ENCODE peak calls at places on chromosomes 2 and 18, in eight cellular contexts. O is effector CD8-positive, alpha-beta T cell; T is NCI-H2081; X is amygdala; B is SIG-M5; U is kidney glomerular epithelial cell; H is activated T-cell treated with anti-CD3 and anti-CD28 coated beads for 24 hours; W is NCI-H1694. P is an unnamed sample.

GRCh38 chr2:141820893-141821292 is 309.9 kb downstream of the LRP1B start:
- DNase-seq in O (no peak), T (no peak), X (no peak), B (no peak), U (no peak), H (no peak), W (no peak), P (no peak)

GRCh38 chr2:238599549-238600505 is 173.1 kb downstream of the ASB1 start:
- DNase-seq in O (no peak), T (no peak), X (no peak), B (no peak), U (no peak), H (no peak), W (no peak), P (no peak)

GRCh38 chr18:58223717-58224424 is 179.8 kb downstream of the NEDD4L start:
- DNase-seq in O (no peak), T (no peak), X (no peak), B (no peak), U (peak), H (no peak), W (no peak), P (no peak)

GRCh38 chr2:85692039-85692645 is 2.0 kb upstream of the GNLY start:
- DNase-seq in O (no peak), T (no peak), X (no peak), B (no peak), U (no peak), H (no peak), W (no peak), P (no peak)

GRCh38 chr2:10170256-10170655 is 47.7 kb downstream of the RRM2 start:
- DNase-seq in O (no peak), T (no peak), X (no peak), B (no peak), U (peak), H (no peak), W (no peak), P (no peak)

GRCh38 chr18:56641714-56642331 is 3.4 kb upstream of the TXNL1 start:
- DNase-seq in O (no peak), T (no peak), X (no peak), B (no peak), U (no peak), H (no peak), W (no peak), P (no peak)

GRCh38 chr2:133004623-133005022 is 334.6 kb upstream of the LYPD1 start:
- DNase-seq in O (no peak), T (no peak), X (no peak), B (no peak), U (no peak), H (no peak), W (no peak), P (no peak)

GRCh38 chr2:55482186-55482945 is 37.2 kb upstream of the CFAP36 start:
- DNase-seq in O (no peak), T (peak), X (no peak), B (no peak), U (peak), H (no peak), W (peak), P (no peak)

GRCh38 chr18:48813833-48814489 is 136.8 kb downstream of the SMAD7 start:
- DNase-seq in O (no peak), T (no peak), X (no peak), B (no peak), U (no peak), H (no peak), W (no peak), P (no peak)

GRCh38 chr2:232318175-232318855 is 60.2 kb upstream of the ALPP start:
- DNase-seq in O (no peak), T (no peak), X (no peak), B (no peak), U (no peak), H (no peak), W (no peak), P (no peak)